ENCODE peak calls at places on chromosomes 1 and 21, in ten cellular contexts. One of them, this sample, is unnamed.

GRCh38 chr1:150696590-150696989 is 364 bp downstream of the GOLPH3L start:
- DNase-seq in upper lobe of right lung: no peak
- DNase-seq in fibroblast of pulmonary artery: no peak
- DNase-seq in GM06990: no peak
- DNase-seq in uterus: no peak
- DNase-seq in dorsolateral prefrontal cortex: no peak
- DNase-seq in transverse colon: no peak
- DNase-seq in kidney: no peak
- DNase-seq in CD8-positive, alpha-beta T cell: no peak
- DNase-seq in neural progenitor cell: peak; percentile 41
- DNase-seq in this sample: no peak

GRCh38 chr1:165907256-165907857 is 79.9 kb downstream of the UCK2 start:
- DNase-seq in upper lobe of right lung: no peak
- DNase-seq in fibroblast of pulmonary artery: no peak
- DNase-seq in GM06990: no peak
- DNase-seq in uterus: no peak
- DNase-seq in dorsolateral prefrontal cortex: no peak
- DNase-seq in transverse colon: no peak
- DNase-seq in kidney: no peak
- DNase-seq in CD8-positive, alpha-beta T cell: no peak
- DNase-seq in neural progenitor cell: no peak
- DNase-seq in this sample: no peak

GRCh38 chr1:238960071-238960470 is 426.3 kb upstream of the CHRM3 start:
- DNase-seq in upper lobe of right lung: no peak
- DNase-seq in fibroblast of pulmonary artery: peak; percentile 72
- DNase-seq in GM06990: no peak
- DNase-seq in uterus: no peak
- DNase-seq in dorsolateral prefrontal cortex: no peak
- DNase-seq in transverse colon: no peak
- DNase-seq in kidney: no peak
- DNase-seq in CD8-positive, alpha-beta T cell: no peak
- DNase-seq in neural progenitor cell: no peak
- DNase-seq in this sample: no peak

GRCh38 chr1:147579532-147580199 is 38.4 kb downstream of the BCL9 start:
- DNase-seq in upper lobe of right lung: peak; percentile 65
- DNase-seq in fibroblast of pulmonary artery: peak; percentile 39
- DNase-seq in GM06990: no peak
- DNase-seq in uterus: no peak
- DNase-seq in dorsolateral prefrontal cortex: no peak
- DNase-seq in transverse colon: peak; percentile 35
- DNase-seq in kidney: peak; percentile 79
- DNase-seq in CD8-positive, alpha-beta T cell: no peak
- DNase-seq in neural progenitor cell: no peak
- DNase-seq in this sample: no peak

GRCh38 chr1:33429846-33430750 is 797 bp downstream of the PHC2 start:
- DNase-seq in upper lobe of right lung: no peak
- DNase-seq in fibroblast of pulmonary artery: no peak
- DNase-seq in GM06990: peak; percentile 29
- DNase-seq in uterus: peak; percentile 53
- DNase-seq in dorsolateral prefrontal cortex: no peak
- DNase-seq in transverse colon: peak; percentile 53
- DNase-seq in kidney: peak; percentile 85
- DNase-seq in CD8-positive, alpha-beta T cell: no peak
- DNase-seq in neural progenitor cell: peak; percentile 45
- DNase-seq in this sample: peak; percentile 63

GRCh38 chr1:55051621-55052020 is 12.3 kb downstream of the PCSK9 start:
- DNase-seq in upper lobe of right lung: peak; percentile 39
- DNase-seq in fibroblast of pulmonary artery: no peak
- DNase-seq in GM06990: no peak
- DNase-seq in uterus: no peak
- DNase-seq in dorsolateral prefrontal cortex: no peak
- DNase-seq in transverse colon: no peak
- DNase-seq in kidney: no peak
- DNase-seq in CD8-positive, alpha-beta T cell: no peak
- DNase-seq in neural progenitor cell: no peak
- DNase-seq in this sample: no peak

GRCh38 chr1:182616130-182617074 is 12.2 kb upstream of the RGS16 start:
- DNase-seq in upper lobe of right lung: peak; percentile 92
- DNase-seq in fibroblast of pulmonary artery: peak; percentile 68
- DNase-seq in GM06990: peak; percentile 95
- DNase-seq in uterus: peak; percentile 69
- DNase-seq in dorsolateral prefrontal cortex: no peak
- DNase-seq in transverse colon: peak; percentile 66
- DNase-seq in kidney: peak; percentile 86
- DNase-seq in CD8-positive, alpha-beta T cell: peak; percentile 65
- DNase-seq in neural progenitor cell: peak; percentile 81
- DNase-seq in this sample: no peak

GRCh38 chr1:164660415-164661174 is 101.6 kb downstream of the PBX1 start:
- DNase-seq in upper lobe of right lung: no peak
- DNase-seq in fibroblast of pulmonary artery: peak; percentile 29
- DNase-seq in GM06990: peak; percentile 29
- DNase-seq in uterus: no peak
- DNase-seq in dorsolateral prefrontal cortex: no peak
- DNase-seq in transverse colon: no peak
- DNase-seq in kidney: no peak
- DNase-seq in CD8-positive, alpha-beta T cell: no peak
- DNase-seq in neural progenitor cell: no peak
- DNase-seq in this sample: no peak

GRCh38 chr1:207651583-207651982 is 6.7 kb downstream of the CR1L start:
- DNase-seq in upper lobe of right lung: no peak
- DNase-seq in fibroblast of pulmonary artery: no peak
- DNase-seq in GM06990: no peak
- DNase-seq in uterus: no peak
- DNase-seq in dorsolateral prefrontal cortex: no peak
- DNase-seq in transverse colon: no peak
- DNase-seq in kidney: no peak
- DNase-seq in CD8-positive, alpha-beta T cell: no peak
- DNase-seq in neural progenitor cell: no peak
- DNase-seq in this sample: no peak

GRCh38 chr21:46634966-46635323 is 529 bp upstream of the PRMT2 start:
- DNase-seq in upper lobe of right lung: no peak
- DNase-seq in fibroblast of pulmonary artery: peak; percentile 88
- DNase-seq in GM06990: no peak
- DNase-seq in uterus: no peak
- DNase-seq in dorsolateral prefrontal cortex: peak; percentile 83
- DNase-seq in transverse colon: no peak
- DNase-seq in kidney: no peak
- DNase-seq in CD8-positive, alpha-beta T cell: no peak
- DNase-seq in neural progenitor cell: peak; percentile 86
- DNase-seq in this sample: no peak

GRCh38 chr1:150110066-150110465 is 39.6 kb upstream of the PLEKHO1 start:
- DNase-seq in upper lobe of right lung: no peak
- DNase-seq in fibroblast of pulmonary artery: no peak
- DNase-seq in GM06990: no peak
- DNase-seq in uterus: no peak
- DNase-seq in dorsolateral prefrontal cortex: no peak
- DNase-seq in transverse colon: no peak
- DNase-seq in kidney: no peak
- DNase-seq in CD8-positive, alpha-beta T cell: no peak
- DNase-seq in neural progenitor cell: no peak
- DNase-seq in this sample: no peak

GRCh38 chr1:114154146-114154962 is 685 bp upstream of the SYT6 start:
- DNase-seq in upper lobe of right lung: no peak
- DNase-seq in fibroblast of pulmonary artery: peak; percentile 8
- DNase-seq in GM06990: no peak
- DNase-seq in uterus: no peak
- DNase-seq in dorsolateral prefrontal cortex: no peak
- DNase-seq in transverse colon: no peak
- DNase-seq in kidney: no peak
- DNase-seq in CD8-positive, alpha-beta T cell: no peak
- DNase-seq in neural progenitor cell: peak; percentile 87
- DNase-seq in this sample: no peak

GRCh38 chr1:30415171-30415940 is 308.0 kb downstream of the MATN1 start:
- DNase-seq in upper lobe of right lung: peak; percentile 32
- DNase-seq in fibroblast of pulmonary artery: no peak
- DNase-seq in GM06990: no peak
- DNase-seq in uterus: no peak
- DNase-seq in dorsolateral prefrontal cortex: no peak
- DNase-seq in transverse colon: no peak
- DNase-seq in kidney: no peak
- DNase-seq in CD8-positive, alpha-beta T cell: no peak
- DNase-seq in neural progenitor cell: no peak
- DNase-seq in this sample: no peak

GRCh38 chr1:244161111-244161510 is 110.0 kb downstream of the ZBTB18 start:
- DNase-seq in upper lobe of right lung: no peak
- DNase-seq in fibroblast of pulmonary artery: no peak
- DNase-seq in GM06990: no peak
- DNase-seq in uterus: no peak
- DNase-seq in dorsolateral prefrontal cortex: no peak
- DNase-seq in transverse colon: no peak
- DNase-seq in kidney: no peak
- DNase-seq in CD8-positive, alpha-beta T cell: no peak
- DNase-seq in neural progenitor cell: no peak
- DNase-seq in this sample: no peak

GRCh38 chr1:190453550-190453949 is 24.1 kb downstream of the BRINP3 start:
- DNase-seq in upper lobe of right lung: no peak
- DNase-seq in fibroblast of pulmonary artery: peak; percentile 26
- DNase-seq in GM06990: no peak
- DNase-seq in uterus: no peak
- DNase-seq in dorsolateral prefrontal cortex: no peak
- DNase-seq in transverse colon: no peak
- DNase-seq in kidney: no peak
- DNase-seq in CD8-positive, alpha-beta T cell: no peak
- DNase-seq in neural progenitor cell: no peak
- DNase-seq in this sample: no peak
- TF ChIP-seq CTCF in upper lobe of right lung: no peak
- TF ChIP-seq CTCF in fibroblast of pulmonary artery: peak; percentile 17
- TF ChIP-seq CTCF in GM06990: no peak
- TF ChIP-seq CTCF in uterus: no peak
- TF ChIP-seq CTCF in dorsolateral prefrontal cortex: no peak
- TF ChIP-seq CTCF in transverse colon: no peak
- TF ChIP-seq CTCF in kidney: no peak
- TF ChIP-seq CTCF in CD8-positive, alpha-beta T cell: no peak
- TF ChIP-seq CTCF in neural progenitor cell: no peak
- TF ChIP-seq CTCF in this sample: peak; percentile 15

DNA sequence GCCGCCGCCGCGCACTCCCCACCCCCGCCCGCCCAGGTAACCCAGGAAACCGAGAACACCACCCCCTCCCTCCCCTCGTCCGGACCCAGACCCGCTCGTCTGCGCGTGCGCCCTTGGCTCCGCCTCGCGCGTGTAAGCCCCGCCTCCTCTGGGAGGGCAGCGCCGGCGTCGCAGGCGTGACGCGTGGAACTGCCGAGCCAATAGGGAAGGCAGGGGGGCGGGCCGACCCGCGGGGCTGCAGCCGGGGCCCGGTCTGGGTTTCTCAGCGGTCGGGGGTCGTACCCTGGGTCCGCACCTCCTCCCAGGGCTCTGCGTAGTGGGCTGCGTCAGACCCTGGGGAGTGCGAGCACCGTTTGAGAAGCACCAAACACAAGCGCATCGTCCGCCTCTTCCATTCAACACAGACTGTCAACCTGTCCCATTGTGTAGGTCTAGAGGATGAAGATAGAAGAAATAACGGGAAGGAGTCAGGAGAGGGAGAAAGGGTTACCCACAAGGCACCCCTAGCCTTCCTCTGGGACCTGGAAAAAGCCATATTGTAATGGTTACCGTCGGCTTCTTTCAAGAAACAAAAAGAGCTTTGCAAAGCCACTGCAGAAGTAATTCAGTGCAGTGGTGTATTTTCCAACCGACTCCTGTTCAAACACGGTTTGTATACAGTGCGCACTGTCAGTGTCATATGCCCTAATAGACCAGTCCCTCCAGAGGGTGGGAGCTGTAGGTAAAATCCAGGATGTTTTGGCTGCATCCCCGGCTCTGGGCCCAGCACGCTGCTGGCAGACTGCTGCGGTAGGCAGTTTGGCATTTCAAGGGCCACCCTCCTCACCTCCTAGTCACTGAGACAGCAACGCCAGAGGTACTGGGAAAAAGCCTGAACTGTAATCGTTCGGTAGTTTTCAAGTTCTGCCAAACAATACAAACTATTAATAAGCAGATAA is 476 bp upstream of the LYST start:
- DNase-seq in upper lobe of right lung: peak; percentile 98
- DNase-seq in fibroblast of pulmonary artery: peak; percentile 95
- DNase-seq in GM06990: peak; percentile 97
- DNase-seq in uterus: peak; percentile 98
- DNase-seq in dorsolateral prefrontal cortex: peak; percentile 95
- DNase-seq in transverse colon: peak; percentile 97
- DNase-seq in kidney: peak; percentile 98
- DNase-seq in CD8-positive, alpha-beta T cell: peak; percentile 97
- DNase-seq in neural progenitor cell: peak; percentile 98
- DNase-seq in this sample: peak; percentile 93
- TF ChIP-seq CTCF in upper lobe of right lung: no peak
- TF ChIP-seq CTCF in fibroblast of pulmonary artery: no peak
- TF ChIP-seq CTCF in GM06990: no peak
- TF ChIP-seq CTCF in uterus: no peak
- TF ChIP-seq CTCF in dorsolateral prefrontal cortex: no peak
- TF ChIP-seq CTCF in transverse colon: no peak
- TF ChIP-seq CTCF in kidney: no peak
- TF ChIP-seq CTCF in CD8-positive, alpha-beta T cell: no peak
- TF ChIP-seq CTCF in neural progenitor cell: no peak
- TF ChIP-seq CTCF in this sample: no peak

DNA sequence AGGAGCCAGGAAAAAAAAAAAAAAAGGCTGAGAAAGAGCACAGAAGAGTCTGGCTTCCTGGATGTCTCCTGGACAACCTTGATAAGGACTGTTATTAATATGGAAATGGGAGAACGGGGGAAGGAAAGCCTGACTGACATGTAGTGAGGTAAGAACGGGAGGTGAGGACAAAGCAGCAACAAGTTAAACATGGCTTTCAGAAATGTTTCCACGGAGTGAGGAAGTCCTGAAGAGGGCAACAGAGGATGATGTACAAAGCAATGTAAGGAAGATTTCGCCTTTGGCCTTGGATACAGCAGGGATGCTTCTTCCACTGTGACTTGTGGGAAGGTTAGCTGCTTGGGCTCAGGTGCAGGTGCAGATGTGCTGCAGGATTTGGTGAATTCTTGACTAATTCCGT is 11.9 kb upstream of the NIBAN1 start:
- DNase-seq in upper lobe of right lung: no peak
- DNase-seq in fibroblast of pulmonary artery: peak; percentile 71
- DNase-seq in GM06990: no peak
- DNase-seq in uterus: no peak
- DNase-seq in dorsolateral prefrontal cortex: no peak
- DNase-seq in transverse colon: no peak
- DNase-seq in kidney: no peak
- DNase-seq in CD8-positive, alpha-beta T cell: no peak
- DNase-seq in neural progenitor cell: no peak
- DNase-seq in this sample: no peak
- TF ChIP-seq CTCF in upper lobe of right lung: no peak
- TF ChIP-seq CTCF in fibroblast of pulmonary artery: peak; percentile 56
- TF ChIP-seq CTCF in GM06990: no peak
- TF ChIP-seq CTCF in uterus: no peak
- TF ChIP-seq CTCF in dorsolateral prefrontal cortex: no peak
- TF ChIP-seq CTCF in transverse colon: no peak
- TF ChIP-seq CTCF in kidney: no peak
- TF ChIP-seq CTCF in CD8-positive, alpha-beta T cell: no peak
- TF ChIP-seq CTCF in neural progenitor cell: no peak
- TF ChIP-seq CTCF in this sample: no peak

DNA sequence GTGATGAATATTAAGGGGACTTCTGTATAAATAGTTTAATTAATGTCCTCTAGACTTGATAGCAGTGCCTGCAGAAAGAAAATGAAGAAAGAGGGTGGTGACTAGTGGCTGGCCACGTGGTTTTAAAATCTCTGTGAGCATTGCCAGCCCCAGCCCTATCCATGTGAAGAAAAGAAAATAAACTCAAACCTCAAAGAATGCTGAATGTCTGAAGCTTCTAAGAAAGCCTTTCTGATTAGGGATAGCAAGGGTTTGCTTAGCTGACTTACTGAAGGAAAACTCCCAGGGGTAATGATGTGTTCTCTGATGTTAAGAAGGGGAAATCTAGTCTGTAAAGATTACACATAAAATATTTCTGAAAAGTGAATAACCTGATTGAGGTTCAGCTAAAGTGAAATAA is 31.8 kb downstream of the ADGRL2 start:
- DNase-seq in upper lobe of right lung: no peak
- DNase-seq in fibroblast of pulmonary artery: peak; percentile 68
- DNase-seq in GM06990: no peak
- DNase-seq in uterus: no peak
- DNase-seq in dorsolateral prefrontal cortex: no peak
- DNase-seq in transverse colon: no peak
- DNase-seq in kidney: no peak
- DNase-seq in CD8-positive, alpha-beta T cell: no peak
- DNase-seq in neural progenitor cell: peak; percentile 21
- DNase-seq in this sample: no peak
- TF ChIP-seq CTCF in upper lobe of right lung: no peak
- TF ChIP-seq CTCF in fibroblast of pulmonary artery: no peak
- TF ChIP-seq CTCF in GM06990: no peak
- TF ChIP-seq CTCF in uterus: no peak
- TF ChIP-seq CTCF in dorsolateral prefrontal cortex: no peak
- TF ChIP-seq CTCF in transverse colon: no peak
- TF ChIP-seq CTCF in kidney: no peak
- TF ChIP-seq CTCF in CD8-positive, alpha-beta T cell: no peak
- TF ChIP-seq CTCF in neural progenitor cell: no peak
- TF ChIP-seq CTCF in this sample: no peak